ENCODE peak calls at places on chromosomes 1 and 21, in four cellular contexts. K, L, V and F are unnamed samples.

GRCh38 chr1:71304125-71304524 is 223.3 kb upstream of the ZRANB2 start:
- DNase-seq in K (no peak), L (no peak), V (no peak), F (no peak)

GRCh38 chr1:84939151-84939550 is 46.1 kb upstream of the LPAR3 start:
- DNase-seq in K (no peak), L (no peak), V (no peak), F (no peak)

GRCh38 chr21:34910396-34910795 is 138.7 kb downstream of the RUNX1 start:
- DNase-seq in K (no peak), L (no peak), V (no peak), F (no peak)

GRCh38 chr1:183030053-183030452 is 6.8 kb downstream of the LAMC1 start:
- DNase-seq in K (no peak), L (no peak), V (no peak), F (no peak)

GRCh38 chr1:173409613-173410012 is 67.5 kb upstream of the PRDX6 start:
- DNase-seq in K (no peak), L (peak; percentile 59), V (no peak), F (no peak)

GRCh38 chr1:54158071-54158470 is 5.3 kb upstream of the CDCP2 start:
- DNase-seq in K (no peak), L (peak; percentile 19), V (no peak), F (no peak)

GRCh38 chr1:178174539-178174938 is 80.6 kb downstream of the RASAL2 start:
- DNase-seq in K (no peak), L (no peak), V (no peak), F (no peak)

GRCh38 chr1:234531181-234532132 is 52.5 kb upstream of the TARBP1 start:
- DNase-seq in K (peak; percentile 90), L (no peak), V (no peak), F (no peak)

GRCh38 chr1:63326106-63326472 is 3.7 kb downstream of the FOXD3 start:
- DNase-seq in K (no peak), L (no peak), V (no peak), F (no peak)

GRCh38 chr1:51790385-51790784 is 88.1 kb downstream of the NRDC start:
- DNase-seq in K (no peak), L (no peak), V (no peak), F (no peak)

GRCh38 chr1:182035097-182035770 is 26.3 kb downstream of the ZNF648 start:
- DNase-seq in K (no peak), L (no peak), V (no peak), F (no peak)

GRCh38 chr1:6975991-6976390 is 190.7 kb downstream of the CAMTA1 start:
- DNase-seq in K (no peak), L (no peak), V (no peak), F (no peak)

GRCh38 chr1:232704694-232705680 is 75.1 kb upstream of the SIPA1L2 start:
- DNase-seq in K (no peak), L (no peak), V (peak; percentile 56), F (no peak)

GRCh38 chr1:47709302-47710074 is 271.6 kb downstream of the FOXD2 start:
- DNase-seq in K (no peak), L (no peak), V (no peak), F (no peak)
- TF ChIP-seq CTCF in K (no peak), L (no peak), V (peak; percentile 33), F (no peak)

DNA sequence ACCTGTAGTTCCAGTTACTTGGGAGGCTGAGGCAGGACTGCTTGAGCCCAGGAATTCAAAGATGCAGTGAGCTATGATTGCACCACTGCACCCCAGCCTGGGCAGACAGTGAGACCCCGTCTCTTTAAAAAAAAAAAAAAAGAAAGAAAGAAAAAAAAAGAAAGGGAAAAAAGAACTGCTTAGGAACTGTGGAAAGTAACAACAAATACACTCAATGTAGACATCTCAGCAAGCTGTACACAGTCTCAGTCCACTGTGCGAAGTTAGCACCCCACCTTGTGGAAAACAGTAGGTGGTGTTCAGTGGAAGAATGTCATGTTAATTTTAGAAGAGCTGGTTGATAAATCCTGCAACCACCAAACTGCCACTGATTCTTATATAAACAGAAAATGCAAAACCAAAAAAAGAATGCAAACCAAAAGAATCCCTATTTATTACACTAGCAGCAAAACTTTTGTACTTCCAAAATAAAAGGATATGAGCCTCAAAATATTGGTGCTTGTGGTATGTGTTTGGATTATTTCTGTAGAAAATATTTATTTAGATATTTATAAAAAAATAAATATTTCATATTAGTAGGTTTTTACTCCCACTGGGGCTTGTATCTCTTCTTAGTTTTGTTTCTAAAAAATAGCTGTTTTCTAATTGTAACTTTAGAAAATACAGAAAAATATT is 31.1 kb downstream of the ALG14 start:
- DNase-seq in K (no peak), L (no peak), V (peak; percentile 80), F (no peak)
- TF ChIP-seq CTCF in K (peak; percentile 91), L (peak; percentile 50), V (peak; percentile 91), F (no peak)

GRCh38 chr1:59880735-59881134 is 45.8 kb downstream of the CYP2J2 start:
- DNase-seq in K (no peak), L (no peak), V (no peak), F (no peak)

GRCh38 chr1:59878370-59878769 is 48.2 kb downstream of the CYP2J2 start:
- DNase-seq in K (no peak), L (no peak), V (no peak), F (no peak)

GRCh38 chr1:59880001-59880400 is 46.6 kb downstream of the CYP2J2 start:
- DNase-seq in K (no peak), L (no peak), V (no peak), F (no peak)

GRCh38 chr1:59879556-59879955 is 47.0 kb downstream of the CYP2J2 start:
- DNase-seq in K (no peak), L (no peak), V (peak; percentile 18), F (no peak)

GRCh38 chr1:59877108-59877682 is 49.4 kb downstream of the CYP2J2 start:
- DNase-seq in K (no peak), L (no peak), V (no peak), F (no peak)
- TF ChIP-seq CTCF in K (no peak), L (no peak), V (no peak), F (no peak)

GRCh38 chr1:2380816-2381591 is 10.3 kb downstream of the MORN1 start:
- DNase-seq in K (peak; percentile 64), L (no peak), V (no peak), F (no peak)

GRCh38 chr1:2381741-2382620 is 9.4 kb downstream of the MORN1 start:
- DNase-seq in K (peak; percentile 95), L (peak; percentile 70), V (peak; percentile 56), F (peak; percentile 74)

GRCh38 chr1:2383576-2383975 is 7.8 kb downstream of the MORN1 start:
- DNase-seq in K (peak; percentile 61), L (no peak), V (no peak), F (no peak)

GRCh38 chr1:2384130-2384860 is 7.1 kb downstream of the MORN1 start:
- DNase-seq in K (peak; percentile 56), L (no peak), V (no peak), F (no peak)

DNA sequence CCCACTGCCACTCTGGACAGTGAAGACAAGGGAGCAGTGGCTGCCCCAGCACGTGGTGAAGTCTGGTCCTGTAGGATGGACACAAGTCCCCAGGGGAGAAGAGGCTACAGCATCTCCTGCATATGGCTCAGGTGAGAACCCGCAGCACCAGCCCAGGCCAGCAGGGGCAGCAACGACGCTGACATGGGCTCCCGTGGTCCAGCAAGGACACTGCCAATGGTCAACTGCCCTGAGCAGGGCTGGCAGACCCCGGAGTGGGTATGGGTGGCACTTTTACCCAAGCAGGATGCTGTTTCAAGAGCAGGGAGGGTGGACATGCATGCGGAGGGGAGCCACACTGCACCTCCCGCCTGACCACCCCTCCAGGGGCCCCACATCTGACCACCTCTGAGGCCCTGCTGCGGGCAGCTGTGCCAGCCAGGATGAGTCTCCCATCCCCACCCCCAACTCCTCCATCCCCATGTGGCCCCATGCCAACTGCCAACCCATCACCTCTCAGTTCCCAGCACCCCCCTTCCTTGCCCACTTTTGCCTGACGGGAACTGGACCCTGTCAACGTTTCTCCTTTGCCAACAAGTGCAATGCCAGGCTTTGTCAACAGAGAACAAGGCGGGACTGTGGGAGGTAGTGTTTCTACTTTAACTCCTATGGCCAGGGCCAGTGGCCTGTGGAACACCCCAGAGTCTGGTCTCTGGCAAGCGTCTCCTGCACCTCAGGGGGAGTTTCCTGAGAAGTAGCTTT is 8.6 kb downstream of the MORN1 start:
- DNase-seq in K (peak; percentile 75), L (no peak), V (no peak), F (no peak)
- TF ChIP-seq CTCF in K (peak; percentile 36), L (peak; percentile 38), V (peak; percentile 57), F (peak; percentile 27)

GRCh38 chr21:18970416-18970815 is 566.8 kb upstream of the TMPRSS15 start:
- DNase-seq in K (no peak), L (no peak), V (no peak), F (no peak)
- TF ChIP-seq CTCF in K (no peak), L (no peak), V (no peak), F (no peak)

DNA sequence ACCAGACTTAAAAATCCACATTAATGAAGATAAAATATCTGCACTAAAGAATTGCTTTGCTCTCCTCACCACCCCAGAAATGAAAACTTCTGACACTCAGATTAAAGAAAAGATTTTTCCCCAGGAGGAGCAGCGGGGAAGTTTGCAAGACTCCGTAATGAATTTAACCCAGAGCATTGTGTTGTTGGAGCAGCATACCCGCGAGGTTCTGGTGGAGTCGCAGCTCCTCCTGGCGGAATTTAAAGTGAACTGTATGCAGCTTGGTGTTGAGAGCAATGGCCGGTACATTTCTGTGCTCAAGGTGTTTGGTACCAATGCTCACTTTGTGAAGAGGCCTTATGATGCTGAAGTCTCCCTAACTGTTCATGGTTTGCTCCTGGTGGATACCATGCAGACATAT is 46.4 kb downstream of the VPS13D start:
- DNase-seq in K (no peak), L (no peak), V (no peak), F (no peak)
- TF ChIP-seq CTCF in K (peak; percentile 40), L (peak; percentile 23), V (peak; percentile 60), F (no peak)

GRCh38 chr1:204074274-204075115 is 1.6 kb downstream of the SOX13 start:
- DNase-seq in K (peak; percentile 95), L (no peak), V (no peak), F (peak; percentile 24)

GRCh38 chr1:204070895-204071294 is 2.0 kb upstream of the SOX13 start:
- DNase-seq in K (no peak), L (no peak), V (no peak), F (no peak)

GRCh38 chr1:204073837-204074273 is 940 bp downstream of the SOX13 start:
- DNase-seq in K (peak; percentile 82), L (no peak), V (no peak), F (peak; percentile 24)

GRCh38 chr1:204075116-204075636 is 2.3 kb downstream of the SOX13 start:
- DNase-seq in K (peak; percentile 84), L (no peak), V (no peak), F (no peak)

DNA sequence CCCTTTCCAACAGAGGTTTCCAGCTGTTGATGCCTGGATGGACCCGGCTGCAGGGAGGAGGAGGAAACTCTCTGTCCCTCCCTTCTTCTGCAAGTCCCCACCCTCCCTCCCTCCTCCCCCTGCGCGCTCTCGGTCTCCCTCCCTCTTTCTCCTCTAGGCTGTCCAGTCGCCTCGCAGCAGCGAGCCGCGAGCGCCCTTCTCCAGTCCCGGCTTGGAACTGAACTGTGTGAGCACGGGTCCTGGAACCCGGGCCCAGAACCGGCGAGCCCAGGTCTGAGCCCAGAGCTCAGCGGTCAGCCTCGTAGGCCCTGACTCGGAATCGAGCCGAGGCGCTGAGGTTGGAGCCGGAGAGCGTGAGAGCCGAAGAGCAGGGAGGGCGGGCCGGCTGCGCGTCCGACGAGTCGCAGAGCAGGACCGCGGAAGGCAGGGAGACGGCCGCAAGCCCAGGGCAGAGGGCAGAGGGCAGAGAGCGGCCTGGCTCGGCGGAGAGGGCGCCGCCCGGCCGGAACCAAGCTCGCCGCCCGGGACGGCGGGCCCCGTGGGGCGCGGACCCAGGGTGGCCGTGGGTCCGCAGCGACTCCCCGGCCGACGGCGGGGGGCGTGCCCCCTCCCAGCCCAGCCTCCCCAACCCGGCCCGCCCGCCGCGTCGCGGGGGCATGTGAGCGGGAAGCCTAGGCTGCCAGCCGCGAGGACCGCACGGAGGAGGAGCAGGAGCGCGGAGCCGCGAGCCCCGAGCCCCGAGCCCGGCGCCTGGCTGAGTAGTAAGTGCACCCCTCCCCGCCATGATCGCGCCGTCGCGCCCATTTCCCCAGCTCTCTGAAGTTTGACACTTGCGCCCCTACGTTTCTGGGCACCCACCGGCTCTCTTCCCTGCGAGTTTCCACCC is at the start of gene SOX13:
- DNase-seq in K (peak; percentile 97), L (no peak), V (peak; percentile 61), F (peak; percentile 40)
- TF ChIP-seq CTCF in K (no peak), L (no peak), V (peak; percentile 22), F (no peak)